ENCODE peak calls at places on chromosome 1, in six cellular contexts. One of them, this sample, is unnamed.

GRCh38 chr1:82059931-82060330 is 259.2 kb downstream of the ADGRL2 start:
- DNase-seq in CD4-positive, alpha-beta T cell: no peak
- DNase-seq in CD8-positive, alpha-beta T cell: no peak
- DNase-seq in body of pancreas: no peak
- DNase-seq in GM23248: no peak
- DNase-seq in colonic mucosa: no peak
- DNase-seq in this sample: no peak

GRCh38 chr1:11766429-11766776 is 4.4 kb downstream of the C1orf167 start:
- DNase-seq in CD4-positive, alpha-beta T cell: no peak
- DNase-seq in CD8-positive, alpha-beta T cell: no peak
- DNase-seq in body of pancreas: no peak
- DNase-seq in GM23248: no peak
- DNase-seq in colonic mucosa: no peak
- DNase-seq in this sample: no peak

GRCh38 chr1:213277036-213277435 is 226.0 kb downstream of the RPS6KC1 start:
- DNase-seq in CD4-positive, alpha-beta T cell: no peak
- DNase-seq in CD8-positive, alpha-beta T cell: no peak
- DNase-seq in body of pancreas: no peak
- DNase-seq in GM23248: no peak
- DNase-seq in colonic mucosa: no peak
- DNase-seq in this sample: no peak

GRCh38 chr1:12001249-12001917 is 17.9 kb upstream of the MIIP start:
- DNase-seq in CD4-positive, alpha-beta T cell: no peak
- DNase-seq in CD8-positive, alpha-beta T cell: no peak
- DNase-seq in body of pancreas: peak
- DNase-seq in GM23248: peak
- DNase-seq in colonic mucosa: no peak
- DNase-seq in this sample: peak

GRCh38 chr1:230713915-230714764 is at the start of gene AGT:
- DNase-seq in CD4-positive, alpha-beta T cell: no peak
- DNase-seq in CD8-positive, alpha-beta T cell: no peak
- DNase-seq in body of pancreas: peak
- DNase-seq in GM23248: peak
- DNase-seq in colonic mucosa: peak
- DNase-seq in this sample: no peak

GRCh38 chr1:94101613-94101940 is 19.4 kb downstream of the ABCA4 start:
- DNase-seq in CD4-positive, alpha-beta T cell: no peak
- DNase-seq in CD8-positive, alpha-beta T cell: no peak
- DNase-seq in body of pancreas: no peak
- DNase-seq in GM23248: no peak
- DNase-seq in colonic mucosa: no peak
- DNase-seq in this sample: no peak

GRCh38 chr1:45381243-45381642 is 41.0 kb upstream of the MUTYH start:
- DNase-seq in CD4-positive, alpha-beta T cell: no peak
- DNase-seq in CD8-positive, alpha-beta T cell: no peak
- DNase-seq in body of pancreas: no peak
- DNase-seq in GM23248: no peak
- DNase-seq in colonic mucosa: no peak
- DNase-seq in this sample: no peak

GRCh38 chr1:20184997-20185833 is 681 bp upstream of the UBXN10 start:
- DNase-seq in CD4-positive, alpha-beta T cell: peak
- DNase-seq in CD8-positive, alpha-beta T cell: peak
- DNase-seq in body of pancreas: no peak
- DNase-seq in GM23248: no peak
- DNase-seq in colonic mucosa: no peak
- DNase-seq in this sample: peak

GRCh38 chr1:87115317-87115885 is 201.0 kb downstream of the HS2ST1 start:
- DNase-seq in CD4-positive, alpha-beta T cell: no peak
- DNase-seq in CD8-positive, alpha-beta T cell: no peak
- DNase-seq in body of pancreas: no peak
- DNase-seq in GM23248: peak
- DNase-seq in colonic mucosa: no peak
- DNase-seq in this sample: no peak

GRCh38 chr1:89955806-89956205 is 39.1 kb upstream of the ZNF326 start:
- DNase-seq in CD4-positive, alpha-beta T cell: no peak
- DNase-seq in CD8-positive, alpha-beta T cell: no peak
- DNase-seq in body of pancreas: no peak
- DNase-seq in GM23248: no peak
- DNase-seq in colonic mucosa: no peak
- DNase-seq in this sample: no peak

GRCh38 chr1:234212764-234213406 is 160.4 kb upstream of the COA6 start:
- DNase-seq in CD4-positive, alpha-beta T cell: no peak
- DNase-seq in CD8-positive, alpha-beta T cell: no peak
- DNase-seq in body of pancreas: peak
- DNase-seq in GM23248: peak
- DNase-seq in colonic mucosa: no peak
- DNase-seq in this sample: no peak

GRCh38 chr1:12184008-12184681 is 17.4 kb downstream of the TNFRSF1B start:
- DNase-seq in CD4-positive, alpha-beta T cell: no peak
- DNase-seq in CD8-positive, alpha-beta T cell: no peak
- DNase-seq in body of pancreas: peak
- DNase-seq in GM23248: peak
- DNase-seq in colonic mucosa: peak
- DNase-seq in this sample: no peak

GRCh38 chr1:234502785-234503184 is 23.8 kb upstream of the TARBP1 start:
- DNase-seq in CD4-positive, alpha-beta T cell: no peak
- DNase-seq in CD8-positive, alpha-beta T cell: no peak
- DNase-seq in body of pancreas: no peak
- DNase-seq in GM23248: no peak
- DNase-seq in colonic mucosa: no peak
- DNase-seq in this sample: no peak

GRCh38 chr1:115251856-115252255 is 86.2 kb downstream of the NGF start:
- DNase-seq in CD4-positive, alpha-beta T cell: no peak
- DNase-seq in CD8-positive, alpha-beta T cell: no peak
- DNase-seq in body of pancreas: peak
- DNase-seq in GM23248: peak
- DNase-seq in colonic mucosa: no peak
- DNase-seq in this sample: no peak

GRCh38 chr1:67137307-67137753 is 2.6 kb upstream of the C1orf141 start:
- DNase-seq in CD4-positive, alpha-beta T cell: no peak
- DNase-seq in CD8-positive, alpha-beta T cell: no peak
- DNase-seq in body of pancreas: no peak
- DNase-seq in GM23248: no peak
- DNase-seq in colonic mucosa: peak
- DNase-seq in this sample: no peak

GRCh38 chr1:160196143-160196542 is 5.8 kb downstream of the CASQ1 start:
- DNase-seq in CD4-positive, alpha-beta T cell: no peak
- DNase-seq in CD8-positive, alpha-beta T cell: no peak
- DNase-seq in body of pancreas: no peak
- DNase-seq in GM23248: no peak
- DNase-seq in colonic mucosa: no peak
- DNase-seq in this sample: no peak

GRCh38 chr1:37556712-37557196 is at the start of gene DNALI1:
- DNase-seq in CD4-positive, alpha-beta T cell: no peak
- DNase-seq in CD8-positive, alpha-beta T cell: no peak
- DNase-seq in body of pancreas: peak
- DNase-seq in GM23248: peak
- DNase-seq in colonic mucosa: peak
- DNase-seq in this sample: no peak

GRCh38 chr1:204566583-204566955 is 50.4 kb downstream of the MDM4 start:
- DNase-seq in CD4-positive, alpha-beta T cell: no peak
- DNase-seq in CD8-positive, alpha-beta T cell: no peak
- DNase-seq in body of pancreas: no peak
- DNase-seq in GM23248: no peak
- DNase-seq in colonic mucosa: no peak
- DNase-seq in this sample: no peak

GRCh38 chr1:198601936-198602889 is 36.6 kb upstream of the PTPRC start:
- DNase-seq in CD4-positive, alpha-beta T cell: no peak
- DNase-seq in CD8-positive, alpha-beta T cell: no peak
- DNase-seq in body of pancreas: no peak
- DNase-seq in GM23248: peak
- DNase-seq in colonic mucosa: no peak
- DNase-seq in this sample: peak

GRCh38 chr1:207188901-207189300 is 84.9 kb downstream of the C4BPA start:
- DNase-seq in CD4-positive, alpha-beta T cell: no peak
- DNase-seq in CD8-positive, alpha-beta T cell: no peak
- DNase-seq in body of pancreas: no peak
- DNase-seq in GM23248: no peak
- DNase-seq in colonic mucosa: no peak
- DNase-seq in this sample: no peak

GRCh38 chr1:111172463-111172862 is 28.0 kb downstream of the DENND2D start:
- DNase-seq in CD4-positive, alpha-beta T cell: no peak
- DNase-seq in CD8-positive, alpha-beta T cell: no peak
- DNase-seq in body of pancreas: no peak
- DNase-seq in GM23248: no peak
- DNase-seq in colonic mucosa: no peak
- DNase-seq in this sample: no peak

GRCh38 chr1:109482796-109483638 is 688 bp upstream of the ATXN7L2 start:
- DNase-seq in CD4-positive, alpha-beta T cell: peak
- DNase-seq in CD8-positive, alpha-beta T cell: no peak
- DNase-seq in body of pancreas: peak
- DNase-seq in GM23248: peak
- DNase-seq in colonic mucosa: no peak
- DNase-seq in this sample: peak

GRCh38 chr1:177586429-177586828 is 383.4 kb downstream of the SEC16B start:
- DNase-seq in CD4-positive, alpha-beta T cell: no peak
- DNase-seq in CD8-positive, alpha-beta T cell: no peak
- DNase-seq in body of pancreas: no peak
- DNase-seq in GM23248: peak
- DNase-seq in colonic mucosa: no peak
- DNase-seq in this sample: no peak

GRCh38 chr1:110677016-110677415 is 2.3 kb upstream of the KCNA3 start:
- DNase-seq in CD4-positive, alpha-beta T cell: no peak
- DNase-seq in CD8-positive, alpha-beta T cell: no peak
- DNase-seq in body of pancreas: no peak
- DNase-seq in GM23248: no peak
- DNase-seq in colonic mucosa: no peak
- DNase-seq in this sample: no peak

DNA sequence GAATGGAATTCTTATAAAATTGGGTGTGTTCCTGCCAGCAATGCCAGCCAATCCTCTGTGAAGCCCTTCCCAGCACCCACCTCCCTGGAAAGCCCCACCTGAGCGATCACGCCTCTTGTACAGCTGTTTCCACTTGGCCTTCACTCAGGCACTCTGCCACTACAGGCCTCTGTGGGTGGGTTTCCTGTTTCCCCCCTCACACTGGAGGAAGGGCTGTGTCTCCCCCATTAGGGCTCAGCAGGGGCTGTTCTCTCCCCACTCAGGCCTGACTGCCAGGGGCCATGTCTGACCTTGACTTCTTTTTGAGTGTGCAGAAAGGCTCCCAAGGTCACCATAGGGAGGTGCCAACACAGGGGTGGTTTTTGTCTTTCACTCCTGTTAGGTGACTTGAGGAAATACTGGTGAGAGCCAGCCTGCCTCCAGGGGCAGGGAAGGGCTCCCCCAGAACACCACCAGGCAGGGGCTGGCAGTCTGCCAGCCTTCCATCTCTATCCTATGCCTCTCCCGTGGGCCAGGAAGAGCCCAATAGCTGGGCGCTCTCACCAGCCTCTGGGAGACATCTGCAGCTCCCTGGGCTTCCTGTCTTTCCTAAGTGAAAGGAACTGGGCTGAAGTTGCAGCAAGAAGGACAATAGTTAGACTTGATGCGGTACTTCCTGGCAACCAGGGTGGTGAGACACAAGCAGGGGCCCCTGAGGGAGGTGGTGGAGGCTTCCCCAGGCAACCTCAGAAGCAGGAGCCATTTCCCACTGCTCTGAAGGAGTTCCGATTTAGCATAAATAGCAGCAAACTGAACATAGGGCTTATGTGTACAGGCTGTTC is 49.1 kb downstream of the ELK4 start:
- DNase-seq in CD4-positive, alpha-beta T cell: no peak
- DNase-seq in CD8-positive, alpha-beta T cell: no peak
- DNase-seq in body of pancreas: peak
- DNase-seq in GM23248: no peak
- DNase-seq in colonic mucosa: peak
- DNase-seq in this sample: no peak
- H3K27ac ChIP-seq in CD4-positive, alpha-beta T cell: no peak
- H3K27ac ChIP-seq in CD8-positive, alpha-beta T cell: no peak
- H3K27ac ChIP-seq in body of pancreas: peak
- H3K27ac ChIP-seq in GM23248: no peak
- H3K27ac ChIP-seq in colonic mucosa: peak
- H3K27ac ChIP-seq in this sample: no peak

GRCh38 chr1:10515627-10516026 is 40.9 kb downstream of the PEX14 start:
- DNase-seq in CD4-positive, alpha-beta T cell: no peak
- DNase-seq in CD8-positive, alpha-beta T cell: no peak
- DNase-seq in body of pancreas: no peak
- DNase-seq in GM23248: no peak
- DNase-seq in colonic mucosa: no peak
- DNase-seq in this sample: no peak

GRCh38 chr1:10511494-10511885 is 36.7 kb downstream of the PEX14 start:
- DNase-seq in CD4-positive, alpha-beta T cell: no peak
- DNase-seq in CD8-positive, alpha-beta T cell: no peak
- DNase-seq in body of pancreas: no peak
- DNase-seq in GM23248: no peak
- DNase-seq in colonic mucosa: no peak
- DNase-seq in this sample: peak

GRCh38 chr1:10514490-10515235 is 39.9 kb downstream of the PEX14 start:
- DNase-seq in CD4-positive, alpha-beta T cell: no peak
- DNase-seq in CD8-positive, alpha-beta T cell: no peak
- DNase-seq in body of pancreas: no peak
- DNase-seq in GM23248: peak
- DNase-seq in colonic mucosa: no peak
- DNase-seq in this sample: peak

GRCh38 chr1:10510520-10511493 is 36.1 kb downstream of the PEX14 start:
- DNase-seq in CD4-positive, alpha-beta T cell: peak
- DNase-seq in CD8-positive, alpha-beta T cell: peak
- DNase-seq in body of pancreas: peak
- DNase-seq in GM23248: peak
- DNase-seq in colonic mucosa: peak
- DNase-seq in this sample: peak

DNA sequence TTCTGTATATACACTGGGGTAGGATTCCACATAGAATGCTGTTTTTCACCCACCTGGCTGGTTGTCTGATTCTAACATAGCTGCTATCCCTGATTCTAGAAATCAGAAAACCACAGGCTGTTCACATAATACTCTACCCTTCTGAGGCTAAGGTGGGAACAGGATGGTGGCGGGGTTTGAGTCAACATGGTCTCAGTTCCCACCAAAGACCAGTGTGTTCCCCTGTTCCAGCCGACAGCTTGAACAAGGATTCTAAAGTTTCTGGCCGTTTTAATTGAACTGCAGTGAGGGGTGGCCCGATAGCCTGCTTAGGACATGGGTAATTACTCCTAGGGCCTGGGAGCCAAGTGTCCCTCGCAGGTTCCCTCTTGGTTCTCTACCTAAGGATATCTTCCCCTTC is 38.4 kb downstream of the PEX14 start:
- DNase-seq in CD4-positive, alpha-beta T cell: no peak
- DNase-seq in CD8-positive, alpha-beta T cell: no peak
- DNase-seq in body of pancreas: no peak
- DNase-seq in GM23248: no peak
- DNase-seq in colonic mucosa: no peak
- DNase-seq in this sample: no peak
- H3K27ac ChIP-seq in CD4-positive, alpha-beta T cell: peak
- H3K27ac ChIP-seq in CD8-positive, alpha-beta T cell: no peak
- H3K27ac ChIP-seq in body of pancreas: no peak
- H3K27ac ChIP-seq in GM23248: peak
- H3K27ac ChIP-seq in colonic mucosa: no peak
- H3K27ac ChIP-seq in this sample: peak

GRCh38 chr1:157673008-157673407 is 27.6 kb downstream of the FCRL3 start:
- DNase-seq in CD4-positive, alpha-beta T cell: no peak
- DNase-seq in CD8-positive, alpha-beta T cell: no peak
- DNase-seq in body of pancreas: no peak
- DNase-seq in GM23248: no peak
- DNase-seq in colonic mucosa: no peak
- DNase-seq in this sample: no peak

GRCh38 chr1:157671895-157672294 is 28.7 kb downstream of the FCRL3 start:
- DNase-seq in CD4-positive, alpha-beta T cell: no peak
- DNase-seq in CD8-positive, alpha-beta T cell: no peak
- DNase-seq in body of pancreas: no peak
- DNase-seq in GM23248: peak
- DNase-seq in colonic mucosa: no peak
- DNase-seq in this sample: no peak
- H3K27ac ChIP-seq in CD4-positive, alpha-beta T cell: no peak
- H3K27ac ChIP-seq in CD8-positive, alpha-beta T cell: no peak
- H3K27ac ChIP-seq in body of pancreas: no peak
- H3K27ac ChIP-seq in GM23248: no peak
- H3K27ac ChIP-seq in colonic mucosa: no peak
- H3K27ac ChIP-seq in this sample: no peak

GRCh38 chr1:150999051-150999674 is 7.5 kb downstream of the MINDY1 start:
- DNase-seq in CD4-positive, alpha-beta T cell: no peak
- DNase-seq in CD8-positive, alpha-beta T cell: no peak
- DNase-seq in body of pancreas: no peak
- DNase-seq in GM23248: peak
- DNase-seq in colonic mucosa: no peak
- DNase-seq in this sample: no peak
- H3K27ac ChIP-seq in CD4-positive, alpha-beta T cell: peak
- H3K27ac ChIP-seq in CD8-positive, alpha-beta T cell: no peak
- H3K27ac ChIP-seq in body of pancreas: no peak
- H3K27ac ChIP-seq in GM23248: no peak
- H3K27ac ChIP-seq in colonic mucosa: no peak
- H3K27ac ChIP-seq in this sample: no peak